ENCODE peak calls at places on chromosome 2, in four cellular contexts. D is Panc1, B is HCT116, M is breast epithelium. V is an unnamed sample. For H3K4me1, the result is how much of the 10 kb centered on the place peaks cover.

GRCh38 chr2:240127911-240128607 is 8.0 kb downstream of the COPS9 start:
- DNase-seq in B (no peak), D (no peak), M (no peak), V (no peak)

GRCh38 chr2:75321558-75321957 is 122.2 kb upstream of the TACR1 start:
- DNase-seq in D (no peak), B (no peak), M (no peak), V (no peak)

GRCh38 chr2:172446524-172447063 is 19.2 kb downstream of the ITGA6 start:
- DNase-seq in D (no peak), M (no peak), B (no peak), V (no peak)

GRCh38 chr2:111617299-111617803 is 266.6 kb downstream of the ANAPC1 start:
- DNase-seq in M (no peak), D (no peak), B (peak), V (no peak)

GRCh38 chr2:216315817-216316603 is 56.3 kb downstream of the MARCHF4 start:
- DNase-seq in B (peak), D (peak), M (no peak), V (peak)

GRCh38 chr2:71603851-71604708 is 150.7 kb downstream of the DYSF start:
- DNase-seq in D (no peak), M (no peak), B (no peak), V (no peak)

GRCh38 chr2:142758973-142759372 is 118.5 kb upstream of the KYNU start:
- DNase-seq in B (no peak), M (no peak), D (no peak), V (no peak)

GRCh38 chr2:204678031-204678430 is 132.8 kb downstream of the PARD3B start:
- DNase-seq in D (no peak), B (no peak), M (no peak), V (peak)

GRCh38 chr2:239157766-239158165 is 243.1 kb downstream of the HDAC4 start:
- DNase-seq in M (no peak), B (peak), D (no peak), V (peak)

GRCh38 chr2:236038096-236038495 is 130.1 kb downstream of the GBX2 start:
- DNase-seq in D (no peak), M (no peak), B (no peak), V (no peak)

GRCh38 chr2:45652090-45653050 is 895 bp downstream of the PRKCE start:
- DNase-seq in B (no peak), D (no peak), M (peak), V (peak)

GRCh38 chr2:60168247-60168646 is 385.2 kb downstream of the BCL11A start:
- DNase-seq in M (no peak), B (no peak), D (no peak), V (no peak)

GRCh38 chr2:164917296-164917903 is 37.9 kb downstream of the SLC38A11 start:
- DNase-seq in B (peak), M (peak), D (no peak), V (no peak)

GRCh38 chr2:187547353-187547979 is 6.8 kb downstream of the TFPI start:
- DNase-seq in M (no peak), D (no peak), B (peak), V (peak)

GRCh38 chr2:220006152-220006551 is 378.7 kb downstream of the SLC4A3 start:
- DNase-seq in D (no peak), B (no peak), M (peak), V (no peak)

GRCh38 chr2:18934886-18935285 is 345.5 kb upstream of the NT5C1B start:
- DNase-seq in D (no peak), M (no peak), B (no peak), V (no peak)

GRCh38 chr2:212381428-212382102 is 157.0 kb downstream of the ERBB4 start:
- DNase-seq in B (no peak), D (no peak), M (no peak), V (no peak)

GRCh38 chr2:187390891-187391290 is 57.2 kb downstream of the CALCRL start:
- DNase-seq in M (no peak), D (peak), B (peak), V (no peak)

GRCh38 chr2:228599297-228599696 is 417.8 kb upstream of the SPHKAP start:
- DNase-seq in B (no peak), D (no peak), M (no peak), V (no peak)

GRCh38 chr2:128282246-128282975 is 36.3 kb downstream of the HS6ST1 start:
- DNase-seq in B (no peak), M (no peak), D (no peak), V (peak)

GRCh38 chr2:171852489-171852888 is 41.6 kb downstream of the SLC25A12 start:
- DNase-seq in M (no peak), D (no peak), B (no peak), V (no peak)

GRCh38 chr2:46494596-46494995 is 15.2 kb downstream of the TMEM247 start:
- DNase-seq in M (no peak), B (no peak), D (no peak), V (no peak)

GRCh38 chr2:100178085-100178788 is 35.8 kb upstream of the AFF3 start:
- DNase-seq in M (no peak), B (peak), D (peak), V (peak)

GRCh38 chr2:112869258-112869842 is 32.8 kb upstream of the IL1B start:
- DNase-seq in B (peak), D (no peak), M (peak), V (peak)

GRCh38 chr2:238784671-238785527 is 63.0 kb upstream of the TWIST2 start:
- DNase-seq in D (peak), B (peak), M (peak), V (no peak)

GRCh38 chr2:18987592-18988073 is 370.8 kb downstream of the OSR1 start:
- DNase-seq in D (peak), B (peak), M (peak), V (peak)

GRCh38 chr2:10385933-10386773 is 62.0 kb downstream of the ODC1 start:
- DNase-seq in D (no peak), M (no peak), B (no peak), V (no peak)

GRCh38 chr2:133658020-133658903 is 90.0 kb upstream of the NCKAP5 start:
- DNase-seq in D (no peak), B (no peak), M (no peak), V (no peak)

GRCh38 chr2:11938196-11938595 is 191.8 kb downstream of the LPIN1 start:
- DNase-seq in B (no peak), M (peak), D (no peak), V (peak)

GRCh38 chr2:179692610-179693009 is 168.8 kb downstream of the ZNF385B start:
- DNase-seq in B (no peak), M (no peak), D (no peak), V (no peak)

GRCh38 chr2:200360364-200360763 is 53.9 kb downstream of the SPATS2L start:
- DNase-seq in B (no peak), D (no peak), M (no peak), V (no peak)

GRCh38 chr2:27249891-27250651 is 12.8 kb downstream of the SLC30A3 start:
- DNase-seq in B (peak), M (no peak), D (no peak), V (peak)

GRCh38 chr2:40178971-40179370 is 272.9 kb downstream of the SLC8A1 start:
- DNase-seq in D (no peak), M (no peak), B (no peak), V (no peak)

GRCh38 chr2:208440716-208441115 is 34.1 kb downstream of the PTH2R start:
- DNase-seq in B (no peak), M (no peak), D (no peak), V (no peak)

GRCh38 chr2:73070651-73071451 is 661 bp downstream of the SFXN5 start:
- DNase-seq in M (peak), D (peak), B (peak), V (peak)

GRCh38 chr2:73071452-73072399 is at the start of gene SFXN5:
- DNase-seq in B (peak), D (peak), M (peak), V (peak)

GRCh38 chr2:73074110-73075069 is 2.9 kb upstream of the SFXN5 start:
- DNase-seq in M (no peak), B (no peak), D (no peak), V (no peak)

GRCh38 chr2:73069855-73070650 is 1.5 kb downstream of the SFXN5 start:
- DNase-seq in B (no peak), D (no peak), M (no peak), V (no peak)

GRCh38 chr2:73072416-73072815 is 904 bp upstream of the SFXN5 start:
- DNase-seq in B (no peak), D (no peak), M (no peak), V (no peak)
- H3K4me3 ChIP-seq in B (peak), D (no peak), M (peak), V (no peak)

GRCh38 chr2:108933691-108934117 is 55.3 kb downstream of the EDAR start:
- DNase-seq in D (no peak), B (no peak), M (no peak), V (no peak)
- TF ChIP-seq POLR2AphosphoS5 in D (no peak), B (no peak), M (no peak), V (no peak)

DNA sequence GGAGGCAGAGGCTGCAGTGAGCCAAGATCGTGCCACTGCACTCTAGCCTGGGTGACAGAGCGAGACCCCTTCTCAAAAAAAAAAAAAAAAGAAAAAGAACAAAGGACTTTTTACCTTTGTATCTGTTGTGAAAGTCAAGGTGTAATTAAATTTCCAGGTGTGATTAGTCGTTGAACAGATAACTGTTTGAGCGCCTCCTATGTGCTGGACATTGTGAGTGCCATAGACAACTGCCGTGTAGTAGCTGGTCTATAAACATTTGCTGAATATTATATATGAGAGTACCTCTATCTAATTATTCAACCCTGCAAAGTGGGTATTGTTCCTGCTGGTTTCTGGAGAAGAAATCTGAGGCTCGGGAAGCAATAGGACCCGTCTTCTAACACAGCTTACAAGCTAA is 71.8 kb downstream of the ASAP2 start:
- DNase-seq in B (no peak), D (no peak), M (no peak), V (no peak)
- H3K4me1 ChIP-seq in B (under half), D (half or more), M (under half), V (under half)

DNA sequence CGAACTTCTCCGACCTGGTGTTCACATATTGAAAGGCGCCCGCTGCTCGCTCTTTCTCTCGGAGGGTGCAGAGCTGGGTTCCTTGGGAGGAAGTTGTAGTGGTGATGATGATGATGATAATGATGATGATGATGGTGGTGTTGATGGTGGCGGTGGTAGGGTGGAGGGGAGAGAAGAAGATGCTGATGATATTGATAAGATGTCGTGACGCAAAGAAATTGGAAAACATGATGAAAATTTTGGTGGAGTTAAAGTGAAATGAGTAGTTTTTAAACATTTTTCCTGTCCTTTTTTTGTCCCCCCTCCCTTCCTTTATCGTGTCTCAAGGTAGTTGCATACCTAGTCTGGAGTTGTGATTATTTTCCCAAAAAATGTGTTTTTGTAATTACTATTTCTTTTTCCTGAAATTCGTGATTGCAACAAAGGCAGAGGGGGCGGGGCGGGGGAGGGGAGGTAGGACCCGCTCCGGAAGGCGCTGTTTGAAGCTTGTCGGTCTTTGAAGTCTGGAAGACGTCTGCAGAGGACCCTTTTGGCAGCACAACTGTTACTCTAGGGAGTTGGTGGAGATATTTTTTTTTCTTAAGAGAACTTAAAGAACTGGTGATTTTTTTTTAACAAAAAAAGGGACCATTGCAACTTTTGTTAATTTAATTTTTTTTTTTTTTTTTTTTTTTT is 2.0 kb downstream of the SOX11 start:
- DNase-seq in D (no peak), B (no peak), M (no peak), V (no peak)
- H3K4me3 ChIP-seq in D (no peak), B (no peak), M (peak), V (no peak)

GRCh38 chr2:127049927-127050802 is 56.8 kb downstream of the BIN1 start:
- DNase-seq in D (no peak), M (no peak), B (no peak), V (peak)
- TF ChIP-seq POLR2AphosphoS5 in D (no peak), M (no peak), B (no peak), V (no peak)

GRCh38 chr2:23496456-23496855 is 111.5 kb downstream of the KLHL29 start:
- DNase-seq in B (no peak), M (no peak), D (no peak), V (no peak)
- H3K4me1 ChIP-seq in B (under half), M (under half), D (under half), V (under half)

GRCh38 chr2:48445091-48445725 is 84.7 kb upstream of the STON1 start:
- DNase-seq in D (no peak), M (no peak), B (no peak), V (no peak)
- H3K4me3 ChIP-seq in D (no peak), M (no peak), B (no peak), V (no peak)

DNA sequence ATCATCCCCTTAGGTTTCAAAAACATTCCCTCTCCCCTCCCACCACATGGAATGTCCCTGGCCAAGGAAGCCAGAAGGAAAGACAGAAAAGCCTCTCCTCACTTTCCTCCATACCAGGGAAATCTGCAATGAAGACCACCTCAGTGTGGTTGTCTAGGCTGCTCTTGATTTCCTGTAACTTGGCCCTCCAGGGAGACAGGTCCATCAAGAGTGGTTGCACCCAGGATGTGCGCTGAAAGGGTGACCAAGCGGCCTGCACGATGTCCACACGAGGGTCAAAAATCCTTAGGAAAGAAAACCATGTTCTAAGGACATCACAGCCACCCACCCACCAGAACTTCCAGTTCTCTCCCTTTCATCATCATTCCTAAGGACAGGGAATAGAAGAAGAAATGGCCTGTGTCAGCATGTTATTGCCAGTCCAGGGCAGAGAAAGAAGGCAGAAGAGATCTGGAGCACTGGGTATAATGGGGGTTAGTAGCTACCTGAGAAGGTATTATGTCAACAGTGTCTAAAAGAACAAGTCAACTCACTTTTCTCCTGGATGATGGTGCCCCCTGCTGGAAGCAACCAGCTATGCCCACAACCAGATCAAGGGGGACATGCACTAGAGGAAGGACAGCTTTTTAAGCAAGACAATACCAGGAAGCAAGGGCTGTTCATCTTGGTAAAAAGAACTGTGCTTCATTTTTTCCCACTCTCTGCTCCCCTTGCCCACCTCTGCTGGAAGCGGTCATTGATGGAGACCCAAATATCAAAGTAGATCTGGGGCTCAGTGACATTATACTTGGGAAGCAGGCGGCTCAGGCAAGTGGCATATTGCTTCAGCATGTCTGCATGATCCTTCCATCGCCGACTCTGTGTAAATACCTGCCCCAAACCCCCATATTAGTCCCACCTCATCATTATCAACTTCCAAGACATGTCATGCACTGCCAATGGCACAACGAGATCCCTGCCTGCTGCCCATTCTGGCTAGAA is 9.3 kb downstream of the GGCX start:
- DNase-seq in B (peak), D (no peak), M (peak), V (no peak)
- TF ChIP-seq POLR2AphosphoS5 in B (no peak), D (peak), M (no peak), V (no peak)

GRCh38 chr2:43047187-43047780 is 179.1 kb downstream of the ZFP36L2 start:
- DNase-seq in B (no peak), D (no peak), M (no peak), V (no peak)

GRCh38 chr2:43044093-43044614 is 182.3 kb downstream of the ZFP36L2 start:
- DNase-seq in M (no peak), B (no peak), D (no peak), V (no peak)

GRCh38 chr2:43041661-43042360 is 184.6 kb downstream of the ZFP36L2 start:
- DNase-seq in B (no peak), M (no peak), D (no peak), V (no peak)

GRCh38 chr2:43043471-43043870 is 182.9 kb downstream of the ZFP36L2 start:
- DNase-seq in B (no peak), M (no peak), D (no peak), V (no peak)

DNA sequence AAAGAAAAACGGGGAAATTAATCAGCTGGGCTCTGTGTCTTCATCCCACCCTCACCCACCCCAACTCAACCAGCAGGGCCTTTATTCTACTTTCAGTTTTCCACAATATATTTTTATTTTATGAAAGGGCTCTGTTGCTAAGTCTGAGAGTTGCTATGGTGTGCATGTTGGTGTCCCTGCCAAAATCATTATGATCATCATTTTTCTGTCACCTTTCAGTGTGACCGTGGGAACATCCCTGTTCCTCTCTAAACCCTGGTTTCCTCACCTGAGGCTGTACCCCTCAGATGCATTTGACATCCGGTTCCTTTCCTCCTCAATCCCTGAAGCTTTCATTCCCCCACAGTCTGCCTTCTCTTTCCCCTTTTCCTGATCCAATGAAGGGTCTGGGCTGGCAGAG is 180.5 kb downstream of the ZFP36L2 start:
- DNase-seq in M (no peak), D (no peak), B (no peak), V (no peak)
- H3K4me1 ChIP-seq in M (under half), D (under half), B (under half), V (under half)

DNA sequence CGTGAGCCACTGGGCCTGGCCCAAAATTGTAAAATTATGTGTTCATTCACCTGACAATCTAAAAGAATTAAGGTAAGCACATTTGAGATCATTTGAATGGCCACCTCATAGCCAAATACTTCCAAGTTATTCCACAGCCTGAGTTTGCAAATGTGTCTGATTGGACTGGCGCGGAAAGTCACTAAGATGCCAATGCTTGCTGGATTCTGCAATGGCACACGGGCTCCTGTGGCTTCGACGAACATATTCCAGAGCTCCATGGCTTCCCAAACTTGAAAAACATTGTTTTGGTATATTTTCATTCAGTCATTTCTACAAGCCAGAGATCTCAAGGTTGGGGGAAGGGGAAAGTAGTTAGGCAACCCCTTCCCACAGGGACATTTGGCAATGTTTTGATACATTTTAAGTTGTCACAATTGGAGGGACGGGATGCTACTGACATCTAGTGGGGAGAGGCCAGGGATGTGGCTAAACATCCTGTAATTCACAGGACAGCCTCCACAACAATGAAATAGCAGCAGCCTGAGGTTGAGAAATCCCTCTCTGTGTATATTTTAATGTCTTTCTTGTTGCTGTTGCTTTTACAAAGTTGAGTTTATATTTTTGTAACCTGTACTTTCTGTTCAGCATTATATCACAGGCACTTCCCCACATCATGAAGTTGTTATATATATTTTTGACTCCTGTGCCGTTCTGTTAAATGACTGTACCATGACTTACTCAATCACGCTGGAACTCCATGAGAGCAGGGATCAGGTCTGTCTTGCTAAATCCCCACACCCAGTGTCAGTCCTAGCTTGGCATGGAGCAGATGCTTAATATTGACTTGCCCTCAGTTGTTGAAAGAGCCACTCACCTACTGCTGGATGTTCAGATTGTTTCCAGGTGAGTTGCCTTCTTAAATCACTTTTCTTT is 56.9 kb downstream of the COL4A4 start:
- DNase-seq in B (peak), M (no peak), D (peak), V (no peak)
- H3K4me3 ChIP-seq in B (no peak), M (no peak), D (no peak), V (no peak)